ENCODE peak calls at places on chromosomes 3 and 15, in five cellular contexts. One of them, this sample, is unnamed.

GRCh38 chr3:128282392-128283196 is 129.3 kb downstream of the EEFSEC start:
- DNase-seq in omental fat pad: no peak
- DNase-seq in NCI-H2171 treated with DMSO at 0.1 percent for 48 hours: no peak
- DNase-seq in C1 segment of cervical spinal cord: peak
- DNase-seq in cardiac muscle cell: peak
- DNase-seq in this sample: peak

GRCh38 chr3:8110966-8111798 is 390.4 kb upstream of the LMCD1 start:
- DNase-seq in cardiac muscle cell: peak
- DNase-seq in C1 segment of cervical spinal cord: peak
- DNase-seq in NCI-H2171 treated with DMSO at 0.1 percent for 48 hours: peak
- DNase-seq in omental fat pad: peak
- DNase-seq in this sample: peak

GRCh38 chr15:39506146-39506545 is 74.7 kb upstream of the THBS1 start:
- DNase-seq in cardiac muscle cell: peak
- DNase-seq in NCI-H2171 treated with DMSO at 0.1 percent for 48 hours: no peak
- DNase-seq in C1 segment of cervical spinal cord: no peak
- DNase-seq in omental fat pad: no peak
- DNase-seq in this sample: no peak

GRCh38 chr15:46853600-46853999 is 863.7 kb upstream of the SEMA6D start:
- DNase-seq in C1 segment of cervical spinal cord: no peak
- DNase-seq in cardiac muscle cell: no peak
- DNase-seq in NCI-H2171 treated with DMSO at 0.1 percent for 48 hours: no peak
- DNase-seq in omental fat pad: no peak
- DNase-seq in this sample: no peak

GRCh38 chr3:178223876-178224275 is 312.4 kb upstream of the KCNMB2 start:
- DNase-seq in C1 segment of cervical spinal cord: no peak
- DNase-seq in cardiac muscle cell: peak
- DNase-seq in omental fat pad: no peak
- DNase-seq in NCI-H2171 treated with DMSO at 0.1 percent for 48 hours: no peak
- DNase-seq in this sample: no peak

GRCh38 chr3:126004692-126005091 is 35.7 kb downstream of the ROPN1B start:
- DNase-seq in C1 segment of cervical spinal cord: no peak
- DNase-seq in cardiac muscle cell: no peak
- DNase-seq in NCI-H2171 treated with DMSO at 0.1 percent for 48 hours: no peak
- DNase-seq in omental fat pad: no peak
- DNase-seq in this sample: no peak

GRCh38 chr3:141858312-141858711 is 18.1 kb upstream of the ATP1B3 start:
- DNase-seq in omental fat pad: no peak
- DNase-seq in cardiac muscle cell: no peak
- DNase-seq in C1 segment of cervical spinal cord: no peak
- DNase-seq in NCI-H2171 treated with DMSO at 0.1 percent for 48 hours: no peak
- DNase-seq in this sample: no peak

GRCh38 chr3:11954312-11954934 is 49.8 kb upstream of the SYN2 start:
- DNase-seq in omental fat pad: no peak
- DNase-seq in cardiac muscle cell: peak
- DNase-seq in C1 segment of cervical spinal cord: no peak
- DNase-seq in NCI-H2171 treated with DMSO at 0.1 percent for 48 hours: peak
- DNase-seq in this sample: peak

GRCh38 chr3:10518506-10519150 is 13.2 kb upstream of the ATP2B2 start:
- DNase-seq in C1 segment of cervical spinal cord: no peak
- DNase-seq in NCI-H2171 treated with DMSO at 0.1 percent for 48 hours: no peak
- DNase-seq in cardiac muscle cell: peak
- DNase-seq in omental fat pad: no peak
- DNase-seq in this sample: no peak

GRCh38 chr3:16179771-16180736 is 5.6 kb downstream of the GALNT15 start:
- DNase-seq in NCI-H2171 treated with DMSO at 0.1 percent for 48 hours: no peak
- DNase-seq in C1 segment of cervical spinal cord: no peak
- DNase-seq in cardiac muscle cell: peak
- DNase-seq in omental fat pad: no peak
- DNase-seq in this sample: no peak

GRCh38 chr3:14266361-14266760 is 87.7 kb downstream of the LSM3 start:
- DNase-seq in C1 segment of cervical spinal cord: no peak
- DNase-seq in omental fat pad: peak
- DNase-seq in cardiac muscle cell: peak
- DNase-seq in NCI-H2171 treated with DMSO at 0.1 percent for 48 hours: no peak
- DNase-seq in this sample: no peak

GRCh38 chr3:117322866-117323265 is 613.3 kb downstream of the TUSC7 start:
- DNase-seq in NCI-H2171 treated with DMSO at 0.1 percent for 48 hours: no peak
- DNase-seq in C1 segment of cervical spinal cord: no peak
- DNase-seq in omental fat pad: no peak
- DNase-seq in cardiac muscle cell: peak
- DNase-seq in this sample: no peak

GRCh38 chr3:8320711-8321458 is 180.7 kb upstream of the LMCD1 start:
- DNase-seq in omental fat pad: no peak
- DNase-seq in NCI-H2171 treated with DMSO at 0.1 percent for 48 hours: no peak
- DNase-seq in cardiac muscle cell: no peak
- DNase-seq in C1 segment of cervical spinal cord: no peak
- DNase-seq in this sample: no peak

GRCh38 chr3:184289426-184289938 is 9.6 kb upstream of the PSMD2 start:
- DNase-seq in cardiac muscle cell: peak
- DNase-seq in NCI-H2171 treated with DMSO at 0.1 percent for 48 hours: peak
- DNase-seq in omental fat pad: no peak
- DNase-seq in C1 segment of cervical spinal cord: peak
- DNase-seq in this sample: peak

GRCh38 chr3:24640330-24640877 is 145.8 kb upstream of the THRB start:
- DNase-seq in cardiac muscle cell: peak
- DNase-seq in NCI-H2171 treated with DMSO at 0.1 percent for 48 hours: peak
- DNase-seq in omental fat pad: no peak
- DNase-seq in C1 segment of cervical spinal cord: no peak
- DNase-seq in this sample: no peak

GRCh38 chr15:62063851-62064635 is 2.7 kb upstream of the C2CD4A start:
- DNase-seq in C1 segment of cervical spinal cord: no peak
- DNase-seq in cardiac muscle cell: peak
- DNase-seq in omental fat pad: no peak
- DNase-seq in NCI-H2171 treated with DMSO at 0.1 percent for 48 hours: no peak
- DNase-seq in this sample: no peak

GRCh38 chr15:29045717-29046116 is 159.9 kb downstream of the APBA2 start:
- DNase-seq in omental fat pad: no peak
- DNase-seq in NCI-H2171 treated with DMSO at 0.1 percent for 48 hours: no peak
- DNase-seq in C1 segment of cervical spinal cord: no peak
- DNase-seq in cardiac muscle cell: peak
- DNase-seq in this sample: no peak

GRCh38 chr3:174002543-174002942 is 605.0 kb downstream of the NLGN1 start:
- DNase-seq in omental fat pad: no peak
- DNase-seq in C1 segment of cervical spinal cord: no peak
- DNase-seq in cardiac muscle cell: peak
- DNase-seq in NCI-H2171 treated with DMSO at 0.1 percent for 48 hours: peak
- DNase-seq in this sample: no peak

GRCh38 chr3:147653309-147653923 is 244.3 kb downstream of the ZIC1 start:
- DNase-seq in C1 segment of cervical spinal cord: no peak
- DNase-seq in cardiac muscle cell: no peak
- DNase-seq in NCI-H2171 treated with DMSO at 0.1 percent for 48 hours: no peak
- DNase-seq in omental fat pad: no peak
- DNase-seq in this sample: no peak

GRCh38 chr15:101684384-101684783 is 32.2 kb upstream of the TM2D3 start:
- DNase-seq in cardiac muscle cell: peak
- DNase-seq in NCI-H2171 treated with DMSO at 0.1 percent for 48 hours: no peak
- DNase-seq in C1 segment of cervical spinal cord: no peak
- DNase-seq in omental fat pad: no peak
- DNase-seq in this sample: no peak

GRCh38 chr3:115401298-115401697 is 222.0 kb upstream of the GAP43 start:
- DNase-seq in omental fat pad: no peak
- DNase-seq in C1 segment of cervical spinal cord: no peak
- DNase-seq in cardiac muscle cell: peak
- DNase-seq in NCI-H2171 treated with DMSO at 0.1 percent for 48 hours: no peak
- DNase-seq in this sample: no peak

GRCh38 chr3:101383156-101383575 is 62.8 kb upstream of the IMPG2 start:
- DNase-seq in omental fat pad: no peak
- DNase-seq in C1 segment of cervical spinal cord: no peak
- DNase-seq in cardiac muscle cell: peak
- DNase-seq in NCI-H2171 treated with DMSO at 0.1 percent for 48 hours: no peak
- DNase-seq in this sample: no peak

GRCh38 chr3:8416965-8417364 is 84.7 kb upstream of the LMCD1 start:
- DNase-seq in omental fat pad: no peak
- DNase-seq in C1 segment of cervical spinal cord: no peak
- DNase-seq in cardiac muscle cell: peak
- DNase-seq in NCI-H2171 treated with DMSO at 0.1 percent for 48 hours: no peak
- DNase-seq in this sample: no peak

GRCh38 chr15:89138999-89139612 is 50.9 kb downstream of the ABHD2 start:
- DNase-seq in C1 segment of cervical spinal cord: no peak
- DNase-seq in NCI-H2171 treated with DMSO at 0.1 percent for 48 hours: no peak
- DNase-seq in cardiac muscle cell: no peak
- DNase-seq in omental fat pad: no peak
- DNase-seq in this sample: peak

GRCh38 chr3:69725994-69726571 is 13.2 kb upstream of the MITF start:
- DNase-seq in cardiac muscle cell: no peak
- DNase-seq in C1 segment of cervical spinal cord: no peak
- DNase-seq in NCI-H2171 treated with DMSO at 0.1 percent for 48 hours: no peak
- DNase-seq in omental fat pad: no peak
- DNase-seq in this sample: no peak

GRCh38 chr3:36380171-36381031 is at the start of gene STAC:
- DNase-seq in NCI-H2171 treated with DMSO at 0.1 percent for 48 hours: peak
- DNase-seq in cardiac muscle cell: peak
- DNase-seq in omental fat pad: no peak
- DNase-seq in C1 segment of cervical spinal cord: no peak
- DNase-seq in this sample: peak

GRCh38 chr3:172726370-172726769 is 15.5 kb upstream of the NCEH1 start:
- DNase-seq in NCI-H2171 treated with DMSO at 0.1 percent for 48 hours: no peak
- DNase-seq in C1 segment of cervical spinal cord: no peak
- DNase-seq in omental fat pad: no peak
- DNase-seq in cardiac muscle cell: no peak
- DNase-seq in this sample: no peak

GRCh38 chr3:72538070-72538745 is 310.0 kb downstream of the SHQ1 start:
- DNase-seq in cardiac muscle cell: no peak
- DNase-seq in omental fat pad: no peak
- DNase-seq in C1 segment of cervical spinal cord: no peak
- DNase-seq in NCI-H2171 treated with DMSO at 0.1 percent for 48 hours: peak
- DNase-seq in this sample: no peak

GRCh38 chr3:160806686-160807085 is 50.7 kb downstream of the PPM1L start:
- DNase-seq in NCI-H2171 treated with DMSO at 0.1 percent for 48 hours: no peak
- DNase-seq in C1 segment of cervical spinal cord: no peak
- DNase-seq in cardiac muscle cell: no peak
- DNase-seq in omental fat pad: no peak
- DNase-seq in this sample: no peak

GRCh38 chr15:63362196-63362595 is 19.4 kb downstream of the CA12 start:
- DNase-seq in cardiac muscle cell: peak
- DNase-seq in NCI-H2171 treated with DMSO at 0.1 percent for 48 hours: no peak
- DNase-seq in C1 segment of cervical spinal cord: no peak
- DNase-seq in omental fat pad: no peak
- DNase-seq in this sample: no peak

GRCh38 chr3:117170112-117170511 is 460.5 kb downstream of the TUSC7 start:
- DNase-seq in cardiac muscle cell: no peak
- DNase-seq in NCI-H2171 treated with DMSO at 0.1 percent for 48 hours: no peak
- DNase-seq in C1 segment of cervical spinal cord: no peak
- DNase-seq in omental fat pad: no peak
- DNase-seq in this sample: no peak